ENCODE peak calls at places on chromosomes 4 and X, in five cellular contexts. A, W, S, Q and C are unnamed samples.
A peak's percentile ranks its signal among the peaks of the same experiment; 100 is the strongest.

GRCh38 chr4:113069212-113069892 is 19.9 kb downstream of the ANK2 start:
- DNase-seq in A (no peak), S (no peak), W (no peak), Q (no peak), C (no peak)

GRCh38 chrX:6021316-6022091 is 207.2 kb downstream of the NLGN4X start:
- DNase-seq in W (no peak), Q (no peak), A (peak; percentile 38), S (no peak), C (no peak)

GRCh38 chr4:7192252-7193039 is at the start of gene SORCS2:
- DNase-seq in S (peak; percentile 94), A (peak; percentile 36), W (peak; percentile 81), Q (peak; percentile 21), C (no peak)

GRCh38 chr4:121380448-121381147 is at the start of gene QRFPR:
- DNase-seq in S (peak; percentile 81), A (no peak), W (peak; percentile 70), Q (no peak), C (no peak)

GRCh38 chr4:140152760-140153418 is 1.1 kb downstream of the MAML3 start:
- DNase-seq in A (peak; percentile 57), W (peak; percentile 81), Q (peak; percentile 76), S (peak; percentile 93), C (peak; percentile 25)

GRCh38 chrX:130055103-130055502 is 55.2 kb downstream of the ELF4 start:
- DNase-seq in Q (peak; percentile 27), S (no peak), W (no peak), A (no peak), C (no peak)

GRCh38 chr4:53563824-53564223 is 27.5 kb downstream of the LNX1 start:
- DNase-seq in W (no peak), A (no peak), S (no peak), Q (no peak), C (no peak)

GRCh38 chr4:159013692-159014091 is 89.2 kb upstream of the RAPGEF2 start:
- DNase-seq in A (no peak), S (no peak), W (no peak), Q (no peak), C (no peak)

GRCh38 chr4:25817059-25817681 is 45.6 kb downstream of the SEL1L3 start:
- DNase-seq in A (no peak), Q (no peak), W (no peak), S (no peak), C (no peak)

GRCh38 chrX:31038585-31039326 is 33.1 kb downstream of the FTHL17 start:
- DNase-seq in S (no peak), A (peak; percentile 30), W (no peak), Q (peak; percentile 20), C (no peak)

GRCh38 chrX:131745942-131746489 is 202.1 kb downstream of the OR13H1 start:
- DNase-seq in Q (no peak), A (no peak), S (no peak), W (no peak), C (no peak)

GRCh38 chr4:28444886-28445496 is 1584.3 kb downstream of the STIM2 start:
- DNase-seq in Q (no peak), W (no peak), S (no peak), A (no peak), C (no peak)

DNA sequence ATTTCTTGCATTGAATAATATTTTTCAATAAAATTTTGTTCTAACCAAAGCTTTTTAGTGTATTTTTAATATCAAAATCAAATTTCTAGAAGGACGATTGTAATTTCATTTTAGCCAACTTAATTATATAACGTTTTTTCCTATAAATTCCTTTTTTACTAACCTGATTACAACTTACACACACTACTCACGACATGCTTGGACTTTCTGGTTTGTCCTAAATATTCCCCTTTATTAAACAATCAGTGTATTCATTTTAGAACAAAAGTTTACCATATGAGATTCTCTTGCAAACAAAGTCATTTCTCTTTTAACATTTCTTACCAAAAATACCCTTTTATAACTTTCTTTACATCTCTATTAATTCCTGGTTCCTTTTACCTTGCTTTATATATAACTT is 173.7 kb downstream of the PWWP3B start:
- DNase-seq in A (no peak), S (no peak), W (no peak), Q (no peak), C (no peak)
- H3K9me3 ChIP-seq in A (no peaks in the 10 kb centered on the region), S (no peaks in the 10 kb centered on the region), W (no peaks in the 10 kb centered on the region), Q (no peaks in the 10 kb centered on the region), C (no peaks in the 10 kb centered on the region)

GRCh38 chr4:175986-176385 is 51.7 kb downstream of the ZNF718 start:
- DNase-seq in W (no peak), Q (no peak), S (no peak), A (no peak), C (no peak)
- H3K9me3 ChIP-seq in W (peaks cover 7% of the 10 kb centered on the region), Q (peaks cover 100% of the 10 kb centered on the region), S (peaks cover 100% of the 10 kb centered on the region), A (peaks cover 7% of the 10 kb centered on the region), C (peaks cover 39% of the 10 kb centered on the region)

GRCh38 chr4:34043131-34043530 is 2201.2 kb downstream of the ARAP2 start:
- DNase-seq in Q (no peak), S (no peak), A (no peak), W (no peak), C (no peak)
- H3K9me3 ChIP-seq in Q (no peaks in the 10 kb centered on the region), S (no peaks in the 10 kb centered on the region), A (no peaks in the 10 kb centered on the region), W (no peaks in the 10 kb centered on the region), C (no peaks in the 10 kb centered on the region)

DNA sequence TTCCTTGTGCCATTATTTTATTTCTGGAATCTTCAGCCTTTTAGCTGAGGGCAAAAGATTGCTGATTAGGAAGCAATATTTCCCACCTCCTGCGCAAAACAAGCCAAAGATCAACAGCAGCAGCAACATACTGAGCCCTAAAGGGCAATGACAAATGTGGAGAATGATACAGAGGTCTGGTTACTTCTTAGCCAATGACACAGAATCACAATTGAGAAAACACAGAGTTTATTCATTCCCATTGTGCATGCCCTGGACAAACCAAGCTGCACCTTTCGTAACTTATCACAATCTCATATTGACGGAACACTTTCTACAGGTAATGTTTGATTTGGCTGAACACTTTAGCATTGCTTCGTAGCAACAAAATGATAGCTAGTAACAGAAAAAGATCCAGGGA is 13.4 kb downstream of the F9 start:
- DNase-seq in W (no peak), S (no peak), A (no peak), Q (no peak), C (no peak)
- H3K9me3 ChIP-seq in W (no peaks in the 10 kb centered on the region), S (no peaks in the 10 kb centered on the region), A (no peaks in the 10 kb centered on the region), Q (no peaks in the 10 kb centered on the region), C (no peaks in the 10 kb centered on the region)

DNA sequence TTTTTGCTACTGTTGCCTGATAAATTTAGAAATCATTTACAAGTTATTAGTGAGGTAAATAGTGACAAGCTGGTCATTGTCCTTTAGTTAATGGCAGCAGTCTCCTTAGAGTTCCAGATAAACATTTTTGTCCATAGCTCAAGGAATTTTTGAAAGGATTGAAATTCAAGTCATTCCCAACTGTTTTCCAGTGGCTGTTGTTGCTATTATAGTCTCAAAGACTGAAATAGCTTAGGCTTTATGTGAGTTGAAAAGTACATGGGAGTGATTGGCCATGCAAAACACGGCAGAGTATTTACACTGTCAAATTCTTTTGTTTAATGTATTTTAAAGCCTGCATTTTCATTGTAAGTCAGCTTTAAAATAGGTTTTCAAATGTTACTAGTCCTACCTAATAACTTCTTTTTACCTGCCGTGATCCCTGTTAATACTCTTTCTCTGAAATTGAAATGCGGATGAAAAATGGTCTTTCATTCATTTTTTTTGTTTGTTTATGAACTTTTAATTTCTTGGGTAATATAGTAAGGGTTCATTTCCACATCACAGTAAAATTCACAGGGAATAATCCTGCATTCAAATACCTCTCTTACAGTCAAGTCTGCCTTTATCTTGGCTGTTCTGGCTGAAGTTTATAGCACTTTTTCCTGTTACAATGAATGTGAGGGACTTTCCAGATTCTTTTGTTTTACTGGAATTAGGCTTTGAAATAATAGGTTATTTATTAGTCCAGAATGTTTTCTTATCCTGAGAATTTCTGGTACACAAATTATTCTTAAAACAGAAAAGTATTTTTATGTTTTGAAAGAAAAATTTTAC is 85.1 kb downstream of the PDLIM5 start:
- DNase-seq in W (no peak), Q (no peak), A (no peak), S (no peak), C (no peak)
- H3K9me3 ChIP-seq in W (no peaks in the 10 kb centered on the region), Q (no peaks in the 10 kb centered on the region), A (no peaks in the 10 kb centered on the region), S (no peaks in the 10 kb centered on the region), C (no peaks in the 10 kb centered on the region)

DNA sequence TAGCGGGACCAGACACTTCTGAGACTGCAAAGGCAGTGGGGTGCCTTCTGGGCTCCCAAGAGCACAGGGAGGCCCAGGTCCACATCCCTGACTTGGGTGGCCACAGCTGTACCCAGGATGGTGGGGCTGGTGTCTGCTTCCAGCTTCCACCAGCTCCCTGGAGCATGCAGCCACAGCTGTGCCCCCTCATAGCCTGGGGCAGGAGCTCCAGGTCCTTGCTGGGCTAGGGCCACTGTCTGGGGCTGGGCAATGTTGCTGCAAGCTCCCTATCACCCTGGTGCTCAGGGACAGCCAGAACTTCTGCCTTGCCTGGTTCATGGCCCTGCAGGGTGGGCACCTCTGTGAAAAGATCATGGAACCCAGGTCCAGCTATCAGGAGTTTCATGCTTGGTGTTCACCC is 673.9 kb downstream of the SH3BGRL start:
- DNase-seq in A (no peak), S (no peak), Q (no peak), W (no peak), C (no peak)
- H3K9me3 ChIP-seq in A (no peaks in the 10 kb centered on the region), S (peaks cover 21% of the 10 kb centered on the region), Q (peaks cover 5% of the 10 kb centered on the region), W (no peaks in the 10 kb centered on the region), C (no peaks in the 10 kb centered on the region)

GRCh38 chrX:151227637-151228036 is 51.3 kb downstream of the GPR50 start:
- DNase-seq in S (peak; percentile 40), Q (no peak), A (no peak), W (no peak), C (no peak)
- H3K9me3 ChIP-seq in S (no peaks in the 10 kb centered on the region), Q (no peaks in the 10 kb centered on the region), A (no peaks in the 10 kb centered on the region), W (no peaks in the 10 kb centered on the region), C (no peaks in the 10 kb centered on the region)